ENCODE peak calls at places on chromosomes 3 and 15, in four cellular contexts. Q is glutamatergic neuron, V is left ventricle myocardium inferior, T is GM23338. R is an unnamed sample.

GRCh38 chr3:146536681-146537080 is 7.7 kb downstream of the PLSCR1 start:
- DNase-seq in T (no peak), Q (no peak), V (no peak), R (no peak)

GRCh38 chr15:82178061-82178460 is 84.5 kb downstream of the EFL1 start:
- DNase-seq in T (no peak), V (no peak), Q (no peak), R (no peak)

GRCh38 chr3:173957646-173958045 is 560.1 kb downstream of the NLGN1 start:
- DNase-seq in T (no peak), Q (no peak), V (no peak), R (no peak)

GRCh38 chr15:57559875-57560274 is 31.8 kb upstream of the MYZAP start:
- DNase-seq in V (peak; percentile 71), Q (peak; percentile 83), T (peak; percentile 81), R (peak; percentile 49)

GRCh38 chr15:69893863-69894262 is 203.9 kb downstream of the TLE3 start:
- DNase-seq in Q (peak; percentile 84), T (peak; percentile 28), V (peak; percentile 42), R (no peak)

GRCh38 chr3:188788621-188789081 is 383.1 kb upstream of the TPRG1 start:
- DNase-seq in T (no peak), Q (no peak), V (no peak), R (no peak)

GRCh38 chr3:123745184-123745855 is 138.8 kb downstream of the MYLK start:
- DNase-seq in Q (no peak), V (no peak), T (peak; percentile 57), R (no peak)

GRCh38 chr3:44845528-44846520 is 15.9 kb upstream of the TMEM42 start:
- DNase-seq in T (no peak), V (peak; percentile 45), Q (no peak), R (no peak)

GRCh38 chr3:167909443-167910287 is 174.1 kb downstream of the SERPINI1 start:
- DNase-seq in V (no peak), T (no peak), Q (no peak), R (no peak)

GRCh38 chr3:178043084-178043483 is 493.2 kb upstream of the KCNMB2 start:
- DNase-seq in V (no peak), Q (no peak), T (no peak), R (no peak)

GRCh38 chr15:77773903-77774302 is 141.2 kb upstream of the LINGO1 start:
- DNase-seq in Q (no peak), T (no peak), V (no peak), R (no peak)

GRCh38 chr3:127856801-127857200 is 34.5 kb upstream of the MGLL start:
- DNase-seq in T (no peak), V (no peak), Q (no peak), R (no peak)

GRCh38 chr3:49775538-49775937 is 10.8 kb downstream of the IP6K1 start:
- DNase-seq in Q (no peak), T (no peak), V (no peak), R (no peak)

GRCh38 chr3:61387817-61388216 is 136.6 kb upstream of the FHIT start:
- DNase-seq in Q (no peak), T (no peak), V (no peak), R (no peak)

GRCh38 chr3:115359507-115359906 is 212.4 kb upstream of the ZBTB20 start:
- DNase-seq in T (no peak), Q (no peak), V (no peak), R (no peak)

GRCh38 chr15:93110502-93111040 is 21.6 kb upstream of the RGMA start:
- DNase-seq in Q (no peak), T (no peak), V (no peak), R (no peak)

GRCh38 chr3:72847282-72847681 is 963 bp downstream of the SHQ1 start:
- DNase-seq in Q (no peak), T (no peak), V (no peak), R (no peak)

GRCh38 chr3:116103868-116104530 is 341.3 kb downstream of the LSAMP start:
- DNase-seq in V (no peak), T (no peak), Q (no peak), R (no peak)

GRCh38 chr15:59299919-59300617 is 72.6 kb downstream of the MYO1E start:
- DNase-seq in Q (no peak), V (peak; percentile 45), T (no peak), R (peak; percentile 60)

GRCh38 chr3:186515115-186515514 is 29.1 kb downstream of the CRYGS start:
- DNase-seq in V (no peak), Q (no peak), T (no peak), R (no peak)

GRCh38 chr3:99789322-99789721 is 28.3 kb upstream of the CMSS1 start:
- DNase-seq in Q (peak; percentile 32), T (peak; percentile 51), V (no peak), R (no peak)

GRCh38 chr3:168002786-168003368 is 92.8 kb downstream of the GOLIM4 start:
- DNase-seq in V (no peak), T (no peak), Q (no peak), R (no peak)

GRCh38 chr3:128987701-128988100 is 6.2 kb downstream of the CFAP92 start:
- DNase-seq in T (no peak), V (no peak), Q (no peak), R (no peak)

GRCh38 chr15:34708422-34708821 is 46.4 kb downstream of the GJD2 start:
- DNase-seq in T (peak; percentile 81), Q (no peak), V (no peak), R (no peak)

GRCh38 chr3:127103116-127103515 is 89.8 kb upstream of the PRR23E start:
- DNase-seq in V (no peak), T (no peak), Q (no peak), R (no peak)

GRCh38 chr15:39890640-39891039 is 29.4 kb downstream of the GPR176 start:
- DNase-seq in Q (no peak), T (no peak), V (no peak), R (no peak)

GRCh38 chr3:46312996-46313395 is 40.9 kb upstream of the CCR2 start:
- DNase-seq in Q (no peak), T (no peak), V (no peak), R (no peak)

DNA sequence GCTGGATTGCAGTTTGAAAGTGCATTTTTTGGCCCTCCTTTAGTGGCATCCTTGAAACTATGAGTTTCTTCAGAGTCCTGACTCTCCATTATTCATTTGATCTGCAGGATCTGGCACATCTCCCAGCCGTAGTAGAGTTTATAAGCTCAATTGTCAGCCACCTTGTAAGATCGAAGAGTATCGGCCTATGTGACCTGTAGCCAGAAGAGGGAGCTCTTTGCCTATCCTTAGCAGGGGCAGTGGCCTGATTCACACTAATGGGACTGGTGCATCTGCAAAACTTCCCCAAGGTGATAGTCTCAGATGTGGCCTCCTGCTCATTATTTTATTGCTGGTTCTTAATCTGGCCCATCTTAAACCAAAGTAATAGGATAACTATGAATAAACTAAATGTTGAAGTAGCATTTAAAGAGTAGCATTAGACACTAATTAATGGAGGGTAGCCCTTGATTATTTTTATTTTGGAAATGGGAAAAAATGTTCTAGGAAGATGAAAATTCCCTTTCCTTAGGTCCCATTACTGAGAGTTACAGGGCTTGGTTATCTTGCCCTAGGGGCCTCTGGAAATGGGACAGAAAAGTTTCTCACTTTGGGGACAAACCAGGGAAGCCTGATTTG is 21.2 kb downstream of the GCSAM start:
- DNase-seq in T (peak; percentile 93), Q (peak; percentile 56), V (no peak), R (peak; percentile 23)
- TF ChIP-seq CTCF in T (peak; percentile 99), Q (peak; percentile 69), V (peak; percentile 83), R (peak; percentile 62)

DNA sequence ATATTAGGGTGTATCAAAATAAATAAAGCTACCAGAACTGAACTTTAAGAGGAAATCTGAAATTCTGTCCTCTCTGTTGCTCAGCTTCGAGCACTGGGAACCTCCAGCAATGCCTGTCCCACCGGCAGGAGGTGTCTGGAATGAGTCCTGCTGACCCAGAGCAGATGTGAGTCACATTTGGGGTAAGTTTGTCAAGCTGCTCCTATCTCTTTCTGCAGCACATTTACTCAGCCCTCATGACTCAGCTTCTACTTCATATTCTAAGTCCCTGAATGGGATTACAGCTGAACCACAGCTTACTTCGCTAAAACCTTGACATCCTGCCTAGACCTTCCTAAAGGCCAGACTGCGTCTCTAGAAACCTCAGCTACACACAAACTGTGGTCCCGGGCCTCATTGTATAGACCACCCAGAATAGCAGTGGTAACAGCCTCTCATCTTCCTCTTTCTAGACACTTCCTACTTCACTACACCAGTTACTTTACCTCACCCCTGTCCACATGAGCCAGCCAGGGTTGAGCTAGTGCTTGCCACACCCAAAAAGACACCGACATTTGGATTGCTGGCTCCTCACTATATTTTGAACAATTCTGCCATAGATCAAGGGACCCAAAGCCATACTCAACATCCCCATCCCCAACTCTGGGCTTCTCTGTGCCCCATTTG is 109.6 kb upstream of the TMCO5A start:
- DNase-seq in Q (no peak), T (no peak), V (no peak), R (no peak)
- TF ChIP-seq CTCF in Q (no peak), T (no peak), V (no peak), R (no peak)

GRCh38 chr3:54433846-54434245 is 311.5 kb downstream of the CACNA2D3 start:
- DNase-seq in T (peak; percentile 92), Q (peak; percentile 51), V (no peak), R (no peak)
- TF ChIP-seq CTCF in T (peak; percentile 88), Q (peak; percentile 50), V (no peak), R (no peak)

GRCh38 chr15:90819850-90820249 is 48.5 kb upstream of the FURIN start:
- DNase-seq in Q (no peak), T (no peak), V (no peak), R (peak; percentile 56)

GRCh38 chr15:90817117-90818057 is 51.0 kb upstream of the FURIN start:
- DNase-seq in Q (no peak), V (no peak), T (no peak), R (no peak)

GRCh38 chr15:90820481-90820880 is 47.9 kb upstream of the FURIN start:
- DNase-seq in Q (no peak), V (no peak), T (no peak), R (no peak)

GRCh38 chr15:90819390-90819789 is 49.0 kb upstream of the FURIN start:
- DNase-seq in T (no peak), Q (no peak), V (peak; percentile 48), R (peak; percentile 27)

DNA sequence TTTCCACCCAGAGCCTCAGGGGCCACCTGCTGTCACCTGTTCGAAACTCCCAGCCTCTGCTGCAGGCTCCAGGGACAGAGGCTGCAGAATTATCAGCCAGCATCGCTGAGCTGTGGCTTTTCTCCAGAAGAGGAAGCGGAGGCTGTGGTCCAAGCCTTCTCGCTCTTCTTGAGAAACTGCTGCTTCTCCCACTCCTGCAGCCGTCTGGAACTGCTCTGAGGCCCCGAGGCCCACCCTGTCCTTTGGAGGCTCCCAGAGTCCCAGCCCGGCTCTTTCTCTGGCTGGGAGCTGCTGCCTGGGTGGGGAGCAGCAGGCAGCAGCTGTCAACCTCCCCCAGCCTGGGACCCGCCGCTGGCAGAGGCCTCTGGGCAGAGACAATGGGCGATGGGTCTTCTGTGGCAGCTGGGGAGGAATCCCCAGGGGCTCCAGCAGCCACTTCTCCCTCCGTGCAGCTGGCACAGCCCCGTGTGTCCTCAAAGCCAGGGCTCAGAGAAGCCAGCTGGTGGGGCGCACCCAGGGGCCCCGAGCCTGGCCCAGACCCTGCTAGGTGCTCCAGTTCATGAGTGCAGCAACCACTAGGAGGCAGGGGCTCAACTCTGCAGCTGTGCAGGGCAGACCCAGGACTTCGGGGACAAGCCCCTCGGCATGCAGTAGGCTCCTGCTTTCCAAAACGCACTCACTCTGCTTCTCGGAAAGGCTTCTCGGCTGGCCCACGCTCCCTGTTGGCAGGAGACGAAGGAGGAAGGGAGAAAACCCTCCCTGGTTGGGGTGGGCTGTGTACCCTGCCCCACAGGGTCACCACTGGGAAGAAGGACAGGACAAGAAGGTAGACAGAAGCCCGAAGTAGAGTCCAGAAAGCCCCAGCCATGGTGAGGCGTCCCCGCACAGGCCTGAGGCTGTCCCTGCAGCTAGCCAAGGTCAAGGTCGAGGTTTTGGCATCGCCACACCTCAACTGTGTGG is 49.9 kb upstream of the FURIN start:
- DNase-seq in Q (peak; percentile 80), T (peak; percentile 65), V (peak; percentile 29), R (peak; percentile 27)
- TF ChIP-seq CTCF in Q (peak; percentile 50), T (peak; percentile 69), V (peak; percentile 29), R (peak; percentile 28)

GRCh38 chr15:99504823-99505551 is 60.8 kb upstream of the MEF2A start:
- DNase-seq in V (no peak), T (peak; percentile 12), Q (no peak), R (no peak)
- TF ChIP-seq CTCF in V (no peak), T (peak; percentile 9), Q (no peak), R (no peak)

GRCh38 chr3:151660890-151661289 is 72.8 kb upstream of the AADACL2 start:
- DNase-seq in T (no peak), V (no peak), Q (no peak), R (no peak)
- TF ChIP-seq CTCF in T (no peak), V (peak; percentile 22), Q (no peak), R (no peak)

R was measured in natural killer cell.